ENCODE peak calls at places on chromosomes 12 and 14, in eight cellular contexts. Q is kidney epithelial cell, P is A549, L is HCT116, I is ovary, B is AG10803, O is GM13976, X is breast epithelium. J is an unnamed sample.

GRCh38 chr12:71415336-71416231 is 24.0 kb upstream of the LGR5 start:
- DNase-seq in P (peak; percentile 66), L (peak; percentile 42), I (no peak), B (peak; percentile 57), O (peak; percentile 58), X (no peak), Q (no peak), J (no peak)

GRCh38 chr12:608413-608812 is 54.8 kb downstream of the NINJ2 start:
- DNase-seq in L (no peak), I (no peak), P (no peak), Q (no peak), B (no peak), X (no peak), O (no peak), J (no peak)

GRCh38 chr12:123971770-123972447 is 722 bp downstream of the CCDC92 start:
- DNase-seq in L (no peak), P (peak; percentile 50), O (no peak), B (no peak), I (peak; percentile 50), X (peak; percentile 22), Q (no peak), J (no peak)

GRCh38 chr12:57477710-57478681 is 1.7 kb downstream of the ARHGAP9 start:
- DNase-seq in X (no peak), I (no peak), B (no peak), L (no peak), Q (no peak), P (no peak), O (peak; percentile 67), J (no peak)

GRCh38 chr14:87975636-87976035 is 17.3 kb downstream of the GALC start:
- DNase-seq in P (no peak), O (no peak), L (no peak), B (no peak), Q (no peak), I (no peak), X (no peak), J (no peak)

GRCh38 chr14:51873221-51873893 is 12.9 kb downstream of the GNG2 start:
- DNase-seq in P (peak; percentile 86), L (peak; percentile 24), B (peak; percentile 97), O (peak; percentile 50), Q (peak; percentile 84), X (no peak), I (no peak), J (no peak)

GRCh38 chr12:108609535-108610335 is 11.9 kb upstream of the TMEM119 start:
- DNase-seq in I (peak; percentile 83), Q (no peak), P (no peak), X (peak; percentile 43), B (peak; percentile 95), L (no peak), O (no peak), J (no peak)

GRCh38 chr12:64582862-64583261 is 27.4 kb upstream of the RASSF3 start:
- DNase-seq in I (no peak), O (no peak), P (no peak), Q (no peak), B (no peak), L (no peak), X (no peak), J (no peak)

GRCh38 chr14:22875003-22875747 is 3.6 kb downstream of the LRP10 start:
- DNase-seq in L (no peak), B (no peak), Q (no peak), X (no peak), I (no peak), O (no peak), P (no peak), J (no peak)

GRCh38 chr14:22871200-22871961 is at the start of gene LRP10:
- DNase-seq in O (peak; percentile 89), L (peak; percentile 85), B (peak; percentile 83), X (peak; percentile 94), P (peak; percentile 93), I (peak; percentile 94), Q (no peak), J (peak; percentile 85)

GRCh38 chr14:22870811-22871199 is 735 bp upstream of the LRP10 start:
- DNase-seq in B (no peak), I (no peak), O (no peak), L (no peak), Q (no peak), X (no peak), P (no peak), J (no peak)

GRCh38 chr14:22871962-22872832 is 657 bp downstream of the LRP10 start:
- DNase-seq in X (peak; percentile 88), P (peak; percentile 90), B (peak; percentile 76), Q (no peak), L (peak; percentile 64), I (peak; percentile 92), O (peak; percentile 79), J (peak; percentile 85)

GRCh38 chr14:22872833-22873520 is 1.4 kb downstream of the LRP10 start:
- DNase-seq in O (no peak), P (no peak), Q (no peak), X (no peak), B (peak; percentile 19), L (no peak), I (no peak), J (no peak)
- TF ChIP-seq CTCF in O (no peak), P (peak; percentile 13), Q (no peak), X (no peak), B (no peak), L (no peak), I (no peak), J (no peak)

GRCh38 chr14:100644383-100644782 is 57.2 kb upstream of the BEGAIN start:
- DNase-seq in I (no peak), L (no peak), O (no peak), P (no peak), Q (no peak), B (no peak), X (no peak), J (no peak)

GRCh38 chr14:100645200-100645985 is 58.2 kb upstream of the BEGAIN start:
- DNase-seq in I (peak; percentile 85), B (peak; percentile 70), X (peak; percentile 82), P (peak; percentile 82), L (peak; percentile 76), O (peak; percentile 87), Q (peak; percentile 39), J (peak; percentile 73)

GRCh38 chr14:100648474-100649172 is 61.4 kb upstream of the BEGAIN start:
- DNase-seq in Q (no peak), X (no peak), O (no peak), L (no peak), P (no peak), B (no peak), I (no peak), J (no peak)

GRCh38 chr14:100644784-100645183 is 57.6 kb upstream of the BEGAIN start:
- DNase-seq in X (no peak), O (no peak), B (no peak), P (no peak), Q (no peak), L (no peak), I (no peak), J (no peak)

GRCh38 chr14:100645986-100646314 is 58.7 kb upstream of the BEGAIN start:
- DNase-seq in P (no peak), X (no peak), B (no peak), L (no peak), Q (no peak), O (no peak), I (no peak), J (no peak)
- TF ChIP-seq CTCF in P (no peak), X (no peak), B (no peak), L (no peak), Q (no peak), O (no peak), I (no peak), J (no peak)

GRCh38 chr12:45122776-45123380 is 72.0 kb upstream of the DBX2 start:
- DNase-seq in Q (peak; percentile 9), P (peak; percentile 72), X (no peak), I (no peak), L (peak; percentile 39), O (no peak), B (peak; percentile 31), J (no peak)
- TF ChIP-seq CTCF in Q (peak; percentile 52), P (peak; percentile 56), X (peak; percentile 10), I (no peak), L (peak; percentile 85), O (no peak), B (peak; percentile 41), J (peak; percentile 60)

GRCh38 chr12:45131506-45131905 is 80.6 kb upstream of the DBX2 start:
- DNase-seq in Q (no peak), X (no peak), L (no peak), I (no peak), B (no peak), O (no peak), P (no peak), J (no peak)

GRCh38 chr12:45125997-45126396 is 75.1 kb upstream of the DBX2 start:
- DNase-seq in B (no peak), I (no peak), P (no peak), L (no peak), X (no peak), O (no peak), Q (no peak), J (no peak)

GRCh38 chr12:45128637-45129036 is 77.7 kb upstream of the DBX2 start:
- DNase-seq in X (no peak), O (no peak), I (no peak), B (no peak), L (no peak), P (no peak), Q (no peak), J (no peak)

DNA sequence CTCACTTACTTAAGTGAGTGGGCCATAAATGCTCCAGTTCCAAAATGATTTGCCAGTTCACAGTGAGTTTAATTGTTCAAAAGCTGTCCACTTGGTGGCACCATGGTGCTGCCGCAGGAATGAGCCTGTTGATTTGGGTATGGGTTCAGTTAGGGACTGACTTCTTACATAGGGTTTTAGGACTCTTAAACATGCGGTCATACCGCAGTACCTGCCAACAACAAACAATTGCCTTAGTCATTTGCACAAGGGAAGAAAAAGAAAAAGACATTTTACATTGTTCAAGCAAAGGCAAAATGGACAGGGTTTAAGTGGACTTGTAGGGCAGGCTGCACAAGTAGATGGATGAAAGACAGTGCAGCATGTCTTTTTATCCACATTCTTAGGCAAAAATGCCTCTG is 80.0 kb upstream of the DBX2 start:
- DNase-seq in L (peak; percentile 63), X (peak; percentile 46), Q (peak; percentile 16), O (peak; percentile 61), B (peak; percentile 62), P (peak; percentile 71), I (peak; percentile 45), J (peak; percentile 42)
- TF ChIP-seq CTCF in L (peak; percentile 68), X (peak; percentile 75), Q (peak; percentile 66), O (peak; percentile 57), B (peak; percentile 72), P (peak; percentile 85), I (peak; percentile 38), J (peak; percentile 88)